ENCODE peak calls at places on chromosomes 1 and 21, in nine cellular contexts. One of them, this sample, is unnamed.

GRCh38 chr1:184075040-184076029 is 23.8 kb downstream of the TSEN15 start:
- DNase-seq in body of pancreas: no peak
- DNase-seq in esophagus squamous epithelium: no peak
- DNase-seq in heart right ventricle: peak
- DNase-seq in fibroblast of pulmonary artery: peak
- DNase-seq in retinal pigment epithelial cell: no peak
- DNase-seq in BJ: no peak
- DNase-seq in CD8-positive, alpha-beta T cell: no peak
- DNase-seq in brain microvascular endothelial cell: peak
- DNase-seq in this sample: peak

GRCh38 chr21:39184050-39184980 is 1.1 kb upstream of the PSMG1 start:
- DNase-seq in brain microvascular endothelial cell: no peak
- DNase-seq in BJ: no peak
- DNase-seq in esophagus squamous epithelium: no peak
- DNase-seq in heart right ventricle: no peak
- DNase-seq in body of pancreas: no peak
- DNase-seq in fibroblast of pulmonary artery: no peak
- DNase-seq in retinal pigment epithelial cell: no peak
- DNase-seq in CD8-positive, alpha-beta T cell: no peak
- DNase-seq in this sample: no peak

GRCh38 chr1:228374711-228375577 is 31.7 kb downstream of the TRIM11 start:
- DNase-seq in body of pancreas: peak
- DNase-seq in fibroblast of pulmonary artery: peak
- DNase-seq in heart right ventricle: peak
- DNase-seq in esophagus squamous epithelium: no peak
- DNase-seq in CD8-positive, alpha-beta T cell: no peak
- DNase-seq in brain microvascular endothelial cell: peak
- DNase-seq in BJ: peak
- DNase-seq in retinal pigment epithelial cell: no peak
- DNase-seq in this sample: peak

GRCh38 chr1:43924516-43924915 is 9.1 kb upstream of the ARTN start:
- DNase-seq in esophagus squamous epithelium: no peak
- DNase-seq in body of pancreas: no peak
- DNase-seq in BJ: no peak
- DNase-seq in fibroblast of pulmonary artery: no peak
- DNase-seq in CD8-positive, alpha-beta T cell: no peak
- DNase-seq in brain microvascular endothelial cell: no peak
- DNase-seq in retinal pigment epithelial cell: no peak
- DNase-seq in heart right ventricle: no peak
- DNase-seq in this sample: no peak

GRCh38 chr1:91070274-91070673 is 48.4 kb upstream of the ZNF644 start:
- DNase-seq in CD8-positive, alpha-beta T cell: no peak
- DNase-seq in retinal pigment epithelial cell: no peak
- DNase-seq in BJ: no peak
- DNase-seq in heart right ventricle: no peak
- DNase-seq in brain microvascular endothelial cell: no peak
- DNase-seq in body of pancreas: no peak
- DNase-seq in esophagus squamous epithelium: no peak
- DNase-seq in fibroblast of pulmonary artery: no peak
- DNase-seq in this sample: no peak

GRCh38 chr1:75529488-75529887 is 81.4 kb downstream of the SLC44A5 start:
- DNase-seq in BJ: no peak
- DNase-seq in esophagus squamous epithelium: no peak
- DNase-seq in fibroblast of pulmonary artery: peak
- DNase-seq in CD8-positive, alpha-beta T cell: no peak
- DNase-seq in body of pancreas: no peak
- DNase-seq in brain microvascular endothelial cell: no peak
- DNase-seq in retinal pigment epithelial cell: peak
- DNase-seq in heart right ventricle: no peak
- DNase-seq in this sample: no peak

GRCh38 chr1:119358661-119359060 is 9.9 kb upstream of the HAO2 start:
- DNase-seq in fibroblast of pulmonary artery: no peak
- DNase-seq in CD8-positive, alpha-beta T cell: no peak
- DNase-seq in esophagus squamous epithelium: no peak
- DNase-seq in brain microvascular endothelial cell: no peak
- DNase-seq in retinal pigment epithelial cell: no peak
- DNase-seq in BJ: no peak
- DNase-seq in heart right ventricle: no peak
- DNase-seq in body of pancreas: no peak
- DNase-seq in this sample: no peak

GRCh38 chr1:65372557-65372956 is 47.9 kb upstream of the LEPR start:
- DNase-seq in CD8-positive, alpha-beta T cell: no peak
- DNase-seq in BJ: no peak
- DNase-seq in fibroblast of pulmonary artery: peak
- DNase-seq in esophagus squamous epithelium: no peak
- DNase-seq in body of pancreas: no peak
- DNase-seq in brain microvascular endothelial cell: no peak
- DNase-seq in heart right ventricle: no peak
- DNase-seq in retinal pigment epithelial cell: peak
- DNase-seq in this sample: no peak

GRCh38 chr1:179448429-179449149 is 82.8 kb downstream of the AXDND1 start:
- DNase-seq in brain microvascular endothelial cell: no peak
- DNase-seq in heart right ventricle: no peak
- DNase-seq in BJ: no peak
- DNase-seq in body of pancreas: no peak
- DNase-seq in CD8-positive, alpha-beta T cell: no peak
- DNase-seq in esophagus squamous epithelium: no peak
- DNase-seq in fibroblast of pulmonary artery: no peak
- DNase-seq in retinal pigment epithelial cell: no peak
- DNase-seq in this sample: no peak

GRCh38 chr1:179445593-179445992 is 79.8 kb downstream of the AXDND1 start:
- DNase-seq in heart right ventricle: no peak
- DNase-seq in CD8-positive, alpha-beta T cell: no peak
- DNase-seq in fibroblast of pulmonary artery: no peak
- DNase-seq in esophagus squamous epithelium: no peak
- DNase-seq in brain microvascular endothelial cell: no peak
- DNase-seq in BJ: no peak
- DNase-seq in retinal pigment epithelial cell: no peak
- DNase-seq in body of pancreas: no peak
- DNase-seq in this sample: no peak

GRCh38 chr1:179447489-179447888 is 81.7 kb downstream of the AXDND1 start:
- DNase-seq in retinal pigment epithelial cell: no peak
- DNase-seq in brain microvascular endothelial cell: no peak
- DNase-seq in esophagus squamous epithelium: no peak
- DNase-seq in BJ: no peak
- DNase-seq in heart right ventricle: no peak
- DNase-seq in CD8-positive, alpha-beta T cell: no peak
- DNase-seq in body of pancreas: no peak
- DNase-seq in fibroblast of pulmonary artery: peak
- DNase-seq in this sample: peak
- TF ChIP-seq CTCF in retinal pigment epithelial cell: peak
- TF ChIP-seq CTCF in brain microvascular endothelial cell: peak
- TF ChIP-seq CTCF in esophagus squamous epithelium: no peak
- TF ChIP-seq CTCF in BJ: peak
- TF ChIP-seq CTCF in heart right ventricle: no peak
- TF ChIP-seq CTCF in CD8-positive, alpha-beta T cell: no peak
- TF ChIP-seq CTCF in body of pancreas: no peak
- TF ChIP-seq CTCF in fibroblast of pulmonary artery: peak
- TF ChIP-seq CTCF in this sample: no peak

DNA sequence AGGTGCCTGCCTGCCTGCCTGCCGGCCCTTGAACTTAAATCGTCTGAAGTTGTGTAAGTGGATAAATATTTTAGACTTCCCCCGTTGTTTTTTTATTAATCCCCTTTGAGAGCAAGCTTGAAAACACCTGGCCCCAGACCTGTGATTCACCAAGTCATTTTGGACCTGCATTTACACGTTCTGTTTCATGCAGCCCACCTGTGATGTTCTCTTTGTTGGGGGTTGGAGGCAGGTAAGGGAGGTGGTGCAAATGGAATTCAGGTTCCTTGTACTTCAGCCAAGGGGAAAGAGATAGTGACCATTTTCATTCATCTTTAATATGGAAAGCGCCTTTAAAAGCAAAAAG is 1.2 kb downstream of the SLC37A1 start:
- DNase-seq in heart right ventricle: no peak
- DNase-seq in fibroblast of pulmonary artery: no peak
- DNase-seq in esophagus squamous epithelium: no peak
- DNase-seq in BJ: no peak
- DNase-seq in body of pancreas: no peak
- DNase-seq in CD8-positive, alpha-beta T cell: no peak
- DNase-seq in brain microvascular endothelial cell: no peak
- DNase-seq in retinal pigment epithelial cell: no peak
- DNase-seq in this sample: no peak
- H3K4me3 ChIP-seq in heart right ventricle: peak
- H3K4me3 ChIP-seq in fibroblast of pulmonary artery: peak
- H3K4me3 ChIP-seq in esophagus squamous epithelium: peak
- H3K4me3 ChIP-seq in BJ: peak
- H3K4me3 ChIP-seq in body of pancreas: no peak
- H3K4me3 ChIP-seq in CD8-positive, alpha-beta T cell: peak
- H3K4me3 ChIP-seq in brain microvascular endothelial cell: peak
- H3K4me3 ChIP-seq in retinal pigment epithelial cell: peak
- H3K4me3 ChIP-seq in this sample: peak

GRCh38 chr1:30845237-30845636 is 63.3 kb downstream of the SDC3 start:
- DNase-seq in fibroblast of pulmonary artery: no peak
- DNase-seq in brain microvascular endothelial cell: no peak
- DNase-seq in retinal pigment epithelial cell: no peak
- DNase-seq in esophagus squamous epithelium: no peak
- DNase-seq in BJ: no peak
- DNase-seq in CD8-positive, alpha-beta T cell: no peak
- DNase-seq in heart right ventricle: no peak
- DNase-seq in body of pancreas: no peak
- DNase-seq in this sample: no peak

GRCh38 chr1:30847358-30847972 is 61.1 kb downstream of the SDC3 start:
- DNase-seq in esophagus squamous epithelium: no peak
- DNase-seq in CD8-positive, alpha-beta T cell: no peak
- DNase-seq in retinal pigment epithelial cell: peak
- DNase-seq in brain microvascular endothelial cell: peak
- DNase-seq in heart right ventricle: peak
- DNase-seq in BJ: no peak
- DNase-seq in body of pancreas: peak
- DNase-seq in fibroblast of pulmonary artery: peak
- DNase-seq in this sample: peak

GRCh38 chr1:30844631-30845030 is 63.9 kb downstream of the SDC3 start:
- DNase-seq in BJ: no peak
- DNase-seq in brain microvascular endothelial cell: no peak
- DNase-seq in fibroblast of pulmonary artery: no peak
- DNase-seq in heart right ventricle: no peak
- DNase-seq in esophagus squamous epithelium: no peak
- DNase-seq in retinal pigment epithelial cell: no peak
- DNase-seq in body of pancreas: no peak
- DNase-seq in CD8-positive, alpha-beta T cell: no peak
- DNase-seq in this sample: no peak

GRCh38 chr1:30846587-30846986 is 62.0 kb downstream of the SDC3 start:
- DNase-seq in body of pancreas: no peak
- DNase-seq in heart right ventricle: no peak
- DNase-seq in brain microvascular endothelial cell: no peak
- DNase-seq in fibroblast of pulmonary artery: no peak
- DNase-seq in BJ: no peak
- DNase-seq in retinal pigment epithelial cell: no peak
- DNase-seq in CD8-positive, alpha-beta T cell: no peak
- DNase-seq in esophagus squamous epithelium: no peak
- DNase-seq in this sample: no peak

DNA sequence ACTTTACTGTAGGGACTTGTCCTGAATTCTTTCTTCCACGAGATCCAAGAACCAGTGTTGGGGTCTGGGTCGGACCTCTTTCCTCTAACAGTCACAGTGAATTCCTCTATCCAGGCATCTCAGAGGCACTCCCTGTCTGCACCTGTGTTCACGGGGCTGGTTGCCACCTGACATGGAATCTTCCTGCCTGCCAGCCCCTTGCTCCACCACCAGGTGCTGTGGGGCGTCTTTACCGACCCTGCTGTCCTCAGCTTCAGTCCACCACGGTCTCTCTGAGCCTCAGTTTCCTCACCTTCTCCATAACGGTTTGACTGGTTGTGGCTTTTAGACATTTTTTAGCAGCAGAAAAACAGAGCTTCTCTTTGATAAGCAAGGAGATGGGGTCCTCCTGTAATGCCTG is 62.7 kb downstream of the SDC3 start:
- DNase-seq in esophagus squamous epithelium: no peak
- DNase-seq in brain microvascular endothelial cell: no peak
- DNase-seq in BJ: no peak
- DNase-seq in heart right ventricle: no peak
- DNase-seq in retinal pigment epithelial cell: no peak
- DNase-seq in CD8-positive, alpha-beta T cell: no peak
- DNase-seq in fibroblast of pulmonary artery: no peak
- DNase-seq in body of pancreas: no peak
- DNase-seq in this sample: no peak
- TF ChIP-seq CTCF in esophagus squamous epithelium: no peak
- TF ChIP-seq CTCF in brain microvascular endothelial cell: peak
- TF ChIP-seq CTCF in BJ: no peak
- TF ChIP-seq CTCF in heart right ventricle: no peak
- TF ChIP-seq CTCF in retinal pigment epithelial cell: peak
- TF ChIP-seq CTCF in CD8-positive, alpha-beta T cell: no peak
- TF ChIP-seq CTCF in fibroblast of pulmonary artery: no peak
- TF ChIP-seq CTCF in body of pancreas: no peak
- TF ChIP-seq CTCF in this sample: no peak

GRCh38 chr1:52635321-52636089 is 2.5 kb downstream of the SHISAL2A start:
- DNase-seq in brain microvascular endothelial cell: no peak
- DNase-seq in CD8-positive, alpha-beta T cell: no peak
- DNase-seq in body of pancreas: no peak
- DNase-seq in BJ: no peak
- DNase-seq in esophagus squamous epithelium: no peak
- DNase-seq in retinal pigment epithelial cell: no peak
- DNase-seq in fibroblast of pulmonary artery: no peak
- DNase-seq in heart right ventricle: no peak
- DNase-seq in this sample: peak

GRCh38 chr1:52637946-52638345 is 5.0 kb downstream of the SHISAL2A start:
- DNase-seq in CD8-positive, alpha-beta T cell: no peak
- DNase-seq in retinal pigment epithelial cell: no peak
- DNase-seq in heart right ventricle: no peak
- DNase-seq in esophagus squamous epithelium: no peak
- DNase-seq in BJ: no peak
- DNase-seq in fibroblast of pulmonary artery: no peak
- DNase-seq in brain microvascular endothelial cell: no peak
- DNase-seq in body of pancreas: no peak
- DNase-seq in this sample: no peak

GRCh38 chr1:52634111-52634510 is 1.1 kb downstream of the SHISAL2A start:
- DNase-seq in BJ: no peak
- DNase-seq in body of pancreas: no peak
- DNase-seq in brain microvascular endothelial cell: no peak
- DNase-seq in retinal pigment epithelial cell: no peak
- DNase-seq in heart right ventricle: no peak
- DNase-seq in CD8-positive, alpha-beta T cell: no peak
- DNase-seq in esophagus squamous epithelium: no peak
- DNase-seq in fibroblast of pulmonary artery: no peak
- DNase-seq in this sample: no peak

GRCh38 chr1:52633291-52633754 is 355 bp downstream of the SHISAL2A start:
- DNase-seq in brain microvascular endothelial cell: no peak
- DNase-seq in retinal pigment epithelial cell: no peak
- DNase-seq in fibroblast of pulmonary artery: no peak
- DNase-seq in heart right ventricle: no peak
- DNase-seq in esophagus squamous epithelium: no peak
- DNase-seq in BJ: no peak
- DNase-seq in body of pancreas: no peak
- DNase-seq in CD8-positive, alpha-beta T cell: peak
- DNase-seq in this sample: no peak

DNA sequence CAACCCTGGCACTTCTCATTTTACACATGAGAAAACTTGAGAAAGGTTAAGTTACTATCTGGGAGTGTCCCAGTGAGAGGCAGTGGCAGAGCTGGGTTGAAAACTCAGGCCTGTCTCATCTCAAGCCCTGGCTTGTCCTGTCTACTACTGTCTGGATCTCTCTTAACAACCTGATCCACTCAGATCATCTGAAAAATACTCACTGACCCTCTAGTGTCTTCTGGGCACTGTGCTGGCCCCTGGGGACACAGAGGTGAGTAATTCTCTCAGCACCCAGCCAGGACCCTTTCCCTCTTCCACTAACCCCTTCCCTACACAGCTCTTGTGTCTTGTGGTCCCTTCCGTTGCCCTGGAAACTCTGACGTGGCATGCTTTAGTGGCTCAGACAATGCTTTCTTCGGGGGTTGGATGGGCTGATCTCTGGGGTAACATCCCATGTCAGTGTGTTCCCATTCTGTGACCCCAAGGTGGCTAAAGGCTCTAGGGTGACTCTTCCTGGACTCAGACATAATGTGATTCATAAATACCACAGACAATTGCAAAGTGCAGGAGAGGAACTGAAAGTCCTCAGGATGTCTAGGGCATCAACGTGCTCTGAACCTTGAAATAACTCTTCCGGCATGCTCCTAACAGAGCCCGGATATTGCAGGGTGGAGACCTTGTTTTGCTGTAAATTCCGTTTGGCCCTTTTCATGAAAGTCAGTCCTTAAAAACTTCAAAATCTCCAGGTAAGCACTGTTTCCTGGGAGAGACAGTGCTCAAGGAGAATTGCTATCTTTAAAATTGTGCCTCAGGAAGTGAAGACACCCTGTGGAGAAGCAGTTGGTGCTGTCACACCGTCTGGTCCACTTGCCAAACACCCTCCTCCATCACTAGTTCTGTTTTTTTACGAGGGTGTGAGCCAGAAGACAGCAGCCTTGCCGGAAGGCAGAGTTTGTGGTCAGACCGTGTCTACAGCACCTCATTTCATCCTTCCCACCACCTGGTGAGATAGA is 4.0 kb downstream of the SHISAL2A start:
- DNase-seq in BJ: no peak
- DNase-seq in heart right ventricle: no peak
- DNase-seq in CD8-positive, alpha-beta T cell: peak
- DNase-seq in fibroblast of pulmonary artery: no peak
- DNase-seq in esophagus squamous epithelium: no peak
- DNase-seq in body of pancreas: no peak
- DNase-seq in brain microvascular endothelial cell: no peak
- DNase-seq in retinal pigment epithelial cell: no peak
- DNase-seq in this sample: no peak
- H3K4me3 ChIP-seq in BJ: no peak
- H3K4me3 ChIP-seq in heart right ventricle: no peak
- H3K4me3 ChIP-seq in CD8-positive, alpha-beta T cell: peak
- H3K4me3 ChIP-seq in fibroblast of pulmonary artery: no peak
- H3K4me3 ChIP-seq in esophagus squamous epithelium: no peak
- H3K4me3 ChIP-seq in body of pancreas: no peak
- H3K4me3 ChIP-seq in brain microvascular endothelial cell: no peak
- H3K4me3 ChIP-seq in retinal pigment epithelial cell: no peak
- H3K4me3 ChIP-seq in this sample: no peak